ENCODE peak calls at places on chromosomes 6 and 20, in nine cellular contexts. P is brain microvascular endothelial cell, U is nephron progenitor cell, J is endodermal cell, Q is transverse colon, V is IMR-90, M is neural crest cell, S is GM10248, Z is heart left ventricle. B is an unnamed sample.

GRCh38 chr6:160170018-160170680 is 48.5 kb downstream of the SLC22A1 start:
- DNase-seq in P (no peak), U (no peak), J (no peak), Q (no peak), V (no peak), M (no peak), S (no peak), Z (no peak), B (no peak)

GRCh38 chr20:48626226-48626937 is 201.4 kb downstream of the PREX1 start:
- DNase-seq in P (no peak), U (no peak), J (no peak), Q (no peak), V (peak), M (no peak), S (no peak), Z (no peak), B (no peak)

GRCh38 chr6:90406142-90406794 is 109.6 kb upstream of the BACH2 start:
- DNase-seq in P (peak), U (no peak), J (no peak), Q (no peak), V (peak), M (no peak), S (no peak), Z (no peak), B (no peak)

GRCh38 chr6:85126448-85127178 is 323.3 kb upstream of the NT5E start:
- DNase-seq in P (peak), U (peak), J (peak), Q (peak), V (peak), M (peak), S (peak), Z (peak), B (no peak)

GRCh38 chr6:157967486-157967885 is 14.2 kb upstream of the SYNJ2 start:
- DNase-seq in P (no peak), U (no peak), J (peak), Q (no peak), V (no peak), M (no peak), S (no peak), Z (no peak), B (no peak)

GRCh38 chr6:87210979-87211378 is 55.6 kb downstream of the ZNF292 start:
- DNase-seq in P (no peak), U (no peak), J (peak), Q (no peak), V (no peak), M (no peak), S (peak), Z (no peak), B (no peak)

GRCh38 chr6:5905431-5906339 is 101.0 kb downstream of the NRN1 start:
- DNase-seq in P (peak), U (no peak), J (no peak), Q (peak), V (peak), M (no peak), S (no peak), Z (peak), B (no peak)

GRCh38 chr20:56842086-56842485 is 213.0 kb downstream of the TFAP2C start:
- DNase-seq in P (no peak), U (no peak), J (no peak), Q (no peak), V (no peak), M (no peak), S (no peak), Z (no peak), B (no peak)

DNA sequence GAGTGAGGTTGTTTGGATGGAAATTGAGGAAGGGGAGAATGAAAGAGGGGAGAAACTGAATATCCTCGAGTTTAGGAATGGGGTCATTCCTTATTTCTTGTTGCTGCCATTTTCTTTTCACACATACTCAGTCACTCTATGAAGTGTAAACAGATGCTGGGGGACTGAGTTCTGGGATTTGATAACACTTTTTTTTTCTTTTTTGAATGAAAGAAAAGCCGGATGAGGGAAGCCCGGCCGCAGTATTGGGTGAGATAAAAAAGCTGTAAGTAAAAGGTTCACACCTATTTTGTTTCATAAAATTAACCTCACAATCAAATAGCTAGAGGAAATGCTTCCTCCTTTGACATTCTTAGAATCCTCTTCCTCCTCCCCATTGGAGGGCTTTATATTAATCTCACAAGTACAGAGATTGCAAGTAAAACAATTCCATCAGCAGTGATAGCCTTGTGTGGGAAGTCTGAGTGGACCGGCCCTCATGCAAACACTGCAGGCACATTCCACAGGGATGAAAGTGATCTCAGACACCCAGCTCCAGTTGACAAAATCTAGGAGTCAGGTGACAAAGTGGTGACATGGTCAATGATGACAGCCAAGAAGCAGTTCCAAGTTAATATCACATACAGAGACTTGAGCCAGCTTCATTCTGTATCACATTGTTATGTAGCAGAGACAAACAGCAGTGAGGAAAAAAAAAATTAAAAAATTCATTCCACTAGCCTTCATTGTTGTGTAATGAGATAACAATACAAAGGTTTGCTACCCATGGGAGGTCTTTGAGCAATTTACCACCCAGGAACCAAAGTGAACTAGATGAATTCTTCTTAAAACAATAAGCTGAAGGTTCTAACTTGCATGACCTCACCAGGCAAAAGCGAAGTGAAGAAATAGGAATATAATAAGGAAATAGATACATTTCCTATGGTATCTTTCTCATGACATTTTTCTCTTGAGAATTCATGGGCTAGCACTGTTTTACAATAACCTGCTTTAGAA is 391.0 kb upstream of the HSF2 start:
- DNase-seq in P (peak), U (no peak), J (peak), Q (no peak), V (peak), M (no peak), S (no peak), Z (no peak), B (no peak)
- TF ChIP-seq CTCF in P (no peak), U (no peak), J (no peak), Q (no peak), V (no peak), M (no peak), S (no peak), Z (no peak), B (no peak)

GRCh38 chr20:60037120-60037499 is 78.9 kb downstream of the CDH26 start:
- DNase-seq in P (peak), U (no peak), J (peak), Q (no peak), V (peak), M (no peak), S (no peak), Z (no peak), B (no peak)
- TF ChIP-seq CTCF in P (peak), U (no peak), J (peak), Q (no peak), V (peak), M (no peak), S (no peak), Z (no peak), B (peak)

GRCh38 chr20:407953-408842 is at the start of gene RBCK1:
- DNase-seq in P (peak), U (peak), J (peak), Q (peak), V (peak), M (peak), S (peak), Z (peak), B (peak)

GRCh38 chr20:408843-409696 is 971 bp downstream of the RBCK1 start:
- DNase-seq in P (no peak), U (no peak), J (peak), Q (no peak), V (no peak), M (no peak), S (no peak), Z (no peak), B (no peak)

GRCh38 chr20:409697-410559 is 1.8 kb downstream of the RBCK1 start:
- DNase-seq in P (no peak), U (no peak), J (no peak), Q (peak), V (no peak), M (no peak), S (no peak), Z (no peak), B (no peak)

GRCh38 chr20:406200-407096 is 1.7 kb upstream of the RBCK1 start:
- DNase-seq in P (no peak), U (no peak), J (no peak), Q (no peak), V (no peak), M (no peak), S (no peak), Z (no peak), B (no peak)

DNA sequence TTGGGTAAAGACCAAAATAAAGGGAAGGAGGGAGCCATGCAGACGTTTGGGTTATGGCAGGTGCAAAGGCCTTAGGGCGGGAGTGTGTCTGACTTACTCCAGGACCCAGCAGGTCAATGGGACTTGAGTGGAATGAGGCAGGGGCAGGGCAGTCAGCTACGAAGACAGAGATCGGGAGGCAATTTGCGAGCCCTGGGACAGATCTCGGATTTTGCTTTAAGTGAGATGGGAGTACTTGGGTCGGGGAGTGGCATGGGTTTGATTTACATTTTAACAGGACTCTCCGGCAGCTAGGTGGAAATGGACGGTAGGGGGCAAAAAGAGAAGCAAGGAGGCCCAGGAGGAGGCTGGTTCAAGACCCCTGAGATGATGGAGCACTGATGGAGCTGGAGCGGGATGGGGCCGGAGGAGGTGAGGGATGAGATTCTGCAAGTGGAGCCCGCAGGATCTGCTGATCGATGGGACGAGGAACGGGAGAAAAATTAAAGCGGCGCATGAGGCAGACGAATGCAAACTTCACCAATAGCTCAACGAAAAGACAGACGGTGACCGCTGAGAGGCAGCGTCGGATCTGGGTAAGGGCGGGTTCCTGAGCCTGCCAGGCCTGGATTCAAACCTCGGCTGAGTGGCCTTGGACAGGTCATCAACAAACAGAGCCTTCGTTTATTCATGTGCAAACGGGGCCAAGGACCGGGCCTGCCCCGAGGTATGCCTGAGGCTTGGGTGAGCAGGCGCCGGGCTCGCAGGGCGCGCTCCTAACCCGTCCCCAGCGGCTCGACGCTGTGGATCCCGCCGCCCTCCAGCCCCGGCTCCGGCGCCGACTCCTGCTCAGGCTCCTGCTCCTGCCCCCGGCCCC is 774 bp upstream of the RBCK1 start:
- DNase-seq in P (peak), U (peak), J (peak), Q (peak), V (peak), M (peak), S (peak), Z (peak), B (no peak)
- TF ChIP-seq CTCF in P (peak), U (peak), J (peak), Q (peak), V (no peak), M (peak), S (peak), Z (no peak), B (peak)

GRCh38 chr6:79763301-79763700 is 132.2 kb downstream of the SH3BGRL2 start:
- DNase-seq in P (no peak), U (no peak), J (no peak), Q (no peak), V (no peak), M (no peak), S (no peak), Z (no peak), B (no peak)

GRCh38 chr6:79764758-79765157 is 133.6 kb downstream of the SH3BGRL2 start:
- DNase-seq in P (no peak), U (no peak), J (no peak), Q (no peak), V (no peak), M (no peak), S (no peak), Z (no peak), B (no peak)

GRCh38 chr6:79756496-79756895 is 125.4 kb downstream of the SH3BGRL2 start:
- DNase-seq in P (no peak), U (no peak), J (no peak), Q (no peak), V (no peak), M (no peak), S (no peak), Z (no peak), B (no peak)

DNA sequence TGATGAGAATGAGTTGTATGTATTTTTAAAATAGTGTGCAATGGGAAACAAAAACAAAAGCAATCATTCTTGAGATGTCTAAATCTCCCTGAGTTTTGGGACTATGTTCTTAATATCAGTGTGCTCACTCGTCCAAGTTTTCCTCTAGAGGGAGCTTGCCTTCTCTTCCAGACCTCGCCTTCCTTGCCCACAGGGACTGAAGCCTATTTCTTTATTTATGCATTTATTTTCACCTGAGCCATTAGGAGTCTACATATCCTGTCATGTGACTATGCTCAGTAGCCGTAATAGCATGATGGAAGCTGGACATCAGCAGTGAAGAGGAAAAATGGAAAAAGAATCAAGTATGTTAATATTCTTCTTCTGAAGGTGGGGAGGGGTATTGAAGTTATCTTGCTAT is 131.2 kb downstream of the SH3BGRL2 start:
- DNase-seq in P (peak), U (no peak), J (no peak), Q (no peak), V (no peak), M (no peak), S (no peak), Z (no peak), B (no peak)
- TF ChIP-seq CTCF in P (peak), U (peak), J (peak), Q (no peak), V (peak), M (peak), S (no peak), Z (no peak), B (peak)

GRCh38 chr6:12637960-12638641 is 78.5 kb upstream of the PHACTR1 start:
- DNase-seq in P (peak), U (peak), J (peak), Q (peak), V (peak), M (peak), S (peak), Z (no peak), B (no peak)

GRCh38 chr6:12635813-12636212 is 80.8 kb upstream of the PHACTR1 start:
- DNase-seq in P (no peak), U (no peak), J (no peak), Q (no peak), V (no peak), M (no peak), S (no peak), Z (no peak), B (no peak)

GRCh38 chr6:12640438-12640837 is 76.1 kb upstream of the PHACTR1 start:
- DNase-seq in P (no peak), U (no peak), J (no peak), Q (no peak), V (no peak), M (no peak), S (no peak), Z (no peak), B (no peak)

GRCh38 chr6:12635375-12635774 is 81.2 kb upstream of the PHACTR1 start:
- DNase-seq in P (no peak), U (no peak), J (no peak), Q (no peak), V (no peak), M (no peak), S (no peak), Z (no peak), B (no peak)

DNA sequence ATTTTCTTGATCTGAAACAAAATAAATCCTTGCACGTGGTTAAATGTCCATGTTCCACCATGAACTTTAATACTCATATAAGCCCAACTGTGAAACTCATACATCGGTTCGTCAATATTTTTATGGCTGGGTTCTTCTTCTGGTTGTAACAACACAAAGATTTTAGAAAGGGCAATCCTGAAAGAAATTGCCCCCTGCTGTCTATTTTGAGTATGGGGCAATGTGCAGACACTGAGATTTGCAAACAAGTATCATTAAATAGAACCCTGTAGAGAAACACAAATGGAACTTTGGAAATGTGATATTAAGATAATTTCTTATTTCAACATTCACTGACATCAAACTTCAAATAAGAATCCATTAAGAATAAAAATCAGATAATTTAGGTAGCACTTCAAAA is 80.2 kb upstream of the PHACTR1 start:
- DNase-seq in P (no peak), U (no peak), J (no peak), Q (no peak), V (no peak), M (no peak), S (no peak), Z (no peak), B (no peak)
- TF ChIP-seq CTCF in P (peak), U (peak), J (peak), Q (no peak), V (no peak), M (peak), S (no peak), Z (no peak), B (peak)

GRCh38 chr20:45971675-45972499 is at the start of gene ZNF335:
- DNase-seq in P (peak), U (peak), J (peak), Q (peak), V (peak), M (peak), S (peak), Z (peak), B (peak)
- TF ChIP-seq CTCF in P (peak), U (no peak), J (peak), Q (peak), V (peak), M (no peak), S (no peak), Z (peak), B (peak)

B was measured in type B pancreatic cell.